ENCODE peak calls at places on chromosomes 7 and 10, in six cellular contexts. I is body of pancreas; Z is stimulated activated CD8-positive, alpha-beta memory T cell treated with anti-CD3 and anti-CD28 coated beads, Interleukin-7, amount 100 ng/mL, for 1 hour; U is KG1; K is K562; B is fibroblast of mammary gland. J is an unnamed sample.

GRCh38 chr7:101953248-101953819 is 135.9 kb downstream of the CUX1 start:
- DNase-seq in U (no peak), Z (no peak), I (peak), K (no peak), B (peak), J (peak)

GRCh38 chr10:4514445-4515108 is 311.4 kb upstream of the AKR1E2 start:
- DNase-seq in I (peak), K (no peak), Z (no peak), U (no peak), B (peak), J (no peak)

GRCh38 chr10:103124420-103125096 is 68.5 kb downstream of the NT5C2 start:
- DNase-seq in B (no peak), U (no peak), I (no peak), K (no peak), Z (no peak), J (no peak)

GRCh38 chr7:574661-575395 is 55.2 kb upstream of the PDGFA start:
- DNase-seq in K (no peak), I (no peak), U (no peak), B (no peak), Z (no peak), J (no peak)

GRCh38 chr7:157713591-157713990 is 376.8 kb downstream of the DNAJB6 start:
- DNase-seq in K (no peak), Z (no peak), B (no peak), I (no peak), U (no peak), J (no peak)

GRCh38 chr7:52273685-52274610 is 761.5 kb upstream of the POM121L12 start:
- DNase-seq in Z (no peak), K (peak), U (no peak), B (no peak), I (no peak), J (no peak)

GRCh38 chr7:122692769-122693309 is 6.1 kb downstream of the RNF133 start:
- DNase-seq in U (no peak), B (no peak), K (no peak), I (no peak), Z (no peak), J (no peak)

GRCh38 chr10:46299531-46300366 is 13.0 kb downstream of the ANTXRL start:
- DNase-seq in U (no peak), I (no peak), K (no peak), Z (no peak), B (no peak), J (no peak)

GRCh38 chr10:61330669-61331068 is 122.5 kb downstream of the TMEM26 start:
- DNase-seq in I (no peak), U (no peak), B (no peak), K (no peak), Z (no peak), J (no peak)

GRCh38 chr7:137718360-137718759 is 128.4 kb downstream of the DGKI start:
- DNase-seq in I (no peak), B (no peak), K (no peak), Z (no peak), U (no peak), J (no peak)

GRCh38 chr7:1787241-1787640 is 117.2 kb downstream of the ELFN1 start:
- DNase-seq in B (no peak), K (no peak), U (no peak), I (no peak), Z (no peak), J (no peak)

GRCh38 chr7:54161621-54162020 is 380.6 kb upstream of the VSTM2A start:
- DNase-seq in K (no peak), U (no peak), I (no peak), Z (no peak), B (no peak), J (no peak)

GRCh38 chr7:130095812-130096211 is 25.5 kb downstream of the KLHDC10 start:
- DNase-seq in B (peak), K (no peak), Z (no peak), U (no peak), I (no peak), J (no peak)